ENCODE peak calls at places on chromosomes 5 and 9, in six cellular contexts. T is cardiac muscle cell, U is AG09309, O is lung, V is Caco-2, Z is OCI-LY7. H is an unnamed sample.

GRCh38 chr5:180126716-180127681 is 55.4 kb upstream of the RNF130 start:
- DNase-seq in T (peak), U (no peak), O (peak), V (peak), Z (peak), H (no peak)

GRCh38 chr5:31750215-31750614 is 111.3 kb downstream of the PDZD2 start:
- DNase-seq in T (no peak), U (no peak), O (no peak), V (no peak), Z (no peak), H (no peak)

GRCh38 chr5:168244838-168245555 is 46.4 kb upstream of the WWC1 start:
- DNase-seq in T (no peak), U (no peak), O (no peak), V (no peak), Z (no peak), H (no peak)

GRCh38 chr5:38344891-38345290 is 86.5 kb downstream of the EGFLAM start:
- DNase-seq in T (no peak), U (no peak), O (no peak), V (no peak), Z (no peak), H (no peak)

GRCh38 chr9:91900057-91900816 is 49.8 kb downstream of the ROR2 start:
- DNase-seq in T (peak), U (no peak), O (no peak), V (no peak), Z (no peak), H (no peak)

GRCh38 chr9:107312651-107313050 is 29.6 kb downstream of the RAD23B start:
- DNase-seq in T (peak), U (peak), O (no peak), V (no peak), Z (no peak), H (peak)

GRCh38 chr5:156147948-156148285 is 179.0 kb upstream of the SGCD start:
- DNase-seq in T (no peak), U (peak), O (no peak), V (no peak), Z (no peak), H (no peak)

GRCh38 chr9:130638278-130639118 is 25.9 kb upstream of the PRDM12 start:
- DNase-seq in T (no peak), U (no peak), O (no peak), V (no peak), Z (no peak), H (no peak)

GRCh38 chr5:93967923-93968322 is 226.5 kb upstream of the POU5F2 start:
- DNase-seq in T (no peak), U (no peak), O (no peak), V (no peak), Z (no peak), H (no peak)

GRCh38 chr5:150066436-150066835 is 19.9 kb downstream of the CSF1R start:
- DNase-seq in T (no peak), U (no peak), O (no peak), V (no peak), Z (no peak), H (no peak)

GRCh38 chr5:150065886-150066285 is 20.5 kb downstream of the CSF1R start:
- DNase-seq in T (peak), U (no peak), O (no peak), V (no peak), Z (no peak), H (no peak)

GRCh38 chr5:150066901-150067396 is 19.4 kb downstream of the CSF1R start:
- DNase-seq in T (peak), U (peak), O (no peak), V (no peak), Z (no peak), H (no peak)

GRCh38 chr5:150064681-150065220 is 21.6 kb downstream of the CSF1R start:
- DNase-seq in T (no peak), U (no peak), O (no peak), V (no peak), Z (no peak), H (no peak)

DNA sequence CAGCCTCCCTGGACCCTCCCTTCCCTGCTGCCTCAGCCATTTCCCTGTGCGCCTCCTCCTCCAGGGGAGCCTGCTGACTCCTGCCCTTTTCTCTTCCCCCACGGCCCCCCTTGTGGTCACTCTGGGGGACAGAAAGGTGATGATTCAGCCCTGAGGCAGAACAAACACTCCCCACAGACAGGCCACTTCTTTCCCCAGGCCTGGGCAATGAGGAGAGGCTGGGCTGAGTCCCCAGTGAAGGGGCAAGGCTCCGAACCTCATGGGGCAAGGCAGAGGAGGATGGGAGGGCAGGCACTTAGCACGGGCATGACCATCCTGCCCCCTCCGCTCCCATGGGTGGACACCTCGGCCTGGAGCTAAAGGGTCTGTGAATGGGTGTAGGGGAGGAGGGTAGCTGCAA is 21.0 kb downstream of the CSF1R start:
- DNase-seq in T (peak), U (no peak), O (no peak), V (no peak), Z (no peak), H (no peak)
- H3K4me3 ChIP-seq in T (no peak), U (no peak), O (no peak), V (no peak), Z (no peak), H (no peak)

GRCh38 chr9:88533951-88534455 is 975 bp upstream of the NXNL2 start:
- DNase-seq in T (peak), U (no peak), O (peak), V (peak), Z (no peak), H (no peak)
- TF ChIP-seq CTCF in T (no peak), U (no peak), O (no peak), V (no peak), Z (no peak), H (no peak)

DNA sequence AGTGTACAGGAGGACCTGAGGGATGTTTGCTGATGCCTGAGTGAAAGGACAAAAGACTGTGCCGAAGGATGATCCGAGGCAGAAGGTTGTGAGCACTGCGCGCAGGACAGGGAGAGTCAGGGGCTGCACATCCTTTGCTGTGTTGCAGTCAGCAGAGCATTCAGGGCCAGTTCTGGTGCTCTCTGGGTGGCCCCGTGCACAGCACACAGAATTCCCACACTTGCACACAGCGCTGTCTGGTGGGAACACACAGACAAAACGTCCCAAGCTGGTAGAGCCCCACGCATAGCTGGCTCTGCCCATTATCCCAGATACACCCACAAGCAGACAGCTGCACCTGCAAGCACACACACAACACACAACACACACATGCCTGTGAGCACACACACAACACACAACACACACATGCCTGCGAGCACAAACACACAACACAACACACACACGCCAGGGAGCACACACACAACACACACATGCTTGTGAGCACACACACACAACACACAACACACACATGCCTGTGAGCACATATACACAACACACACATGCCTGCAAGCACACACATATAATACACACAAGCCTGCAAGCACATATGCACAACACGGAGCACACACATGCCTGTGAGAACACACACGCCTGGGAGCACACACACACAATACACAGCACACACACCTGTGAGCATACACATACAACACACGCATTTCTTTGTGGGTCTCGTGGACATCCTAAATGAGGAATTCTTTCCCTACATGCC is 74.4 kb downstream of the FGF18 start:
- DNase-seq in T (no peak), U (no peak), O (no peak), V (no peak), Z (no peak), H (no peak)
- H3K4me3 ChIP-seq in T (no peak), U (no peak), O (no peak), V (no peak), Z (no peak), H (no peak)

GRCh38 chr5:91864902-91865420 is 481.8 kb upstream of the ARRDC3 start:
- DNase-seq in T (no peak), U (no peak), O (no peak), V (no peak), Z (no peak), H (no peak)
- TF ChIP-seq CTCF in T (no peak), U (no peak), O (no peak), V (no peak), Z (peak), H (no peak)

DNA sequence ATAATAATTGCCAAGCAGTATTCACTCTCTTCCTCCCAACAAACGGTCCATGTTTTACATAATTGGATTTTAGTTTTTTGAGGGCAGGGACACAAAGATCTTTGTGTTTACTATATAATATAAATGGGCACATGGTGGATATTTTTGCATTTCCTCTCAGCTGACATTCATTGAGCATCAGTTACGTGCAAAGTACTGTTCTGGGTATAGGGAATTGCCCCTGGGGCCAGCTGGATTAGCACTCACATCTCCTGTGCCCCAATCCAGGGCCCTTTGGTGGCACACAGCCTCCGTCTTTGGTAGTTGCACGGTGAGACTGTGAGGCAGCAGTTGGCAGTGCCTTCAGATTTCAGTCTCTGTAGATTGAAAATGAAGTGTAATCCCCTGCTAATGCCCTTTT is 1.6 kb downstream of the TDRD7 start:
- DNase-seq in T (no peak), U (no peak), O (no peak), V (no peak), Z (no peak), H (no peak)
- H3K4me3 ChIP-seq in T (no peak), U (no peak), O (no peak), V (peak), Z (peak), H (no peak)